ENCODE peak calls at places on chromosomes 4 and X, in seven cellular contexts. S is A549, E is HepG2, Q is cardiac muscle cell, T is lung, X is right atrium auricular region, L is HFF-Myc. M is an unnamed sample.

GRCh38 chr4:48578132-48578964 is 88.3 kb downstream of the ZAR1 start:
- DNase-seq in S (peak), E (peak), Q (peak), T (peak), X (peak), L (peak), M (peak)

GRCh38 chrX:12843668-12844279 is 23.1 kb upstream of the TLR7 start:
- DNase-seq in S (no peak), E (peak), Q (no peak), T (no peak), X (no peak), L (no peak), M (no peak)

GRCh38 chr4:68346461-68346860 is 3.4 kb downstream of the YTHDC1 start:
- DNase-seq in S (peak), E (peak), Q (no peak), T (no peak), X (no peak), L (no peak), M (peak)

GRCh38 chr4:94452476-94453300 is 946 bp downstream of the PDLIM5 start:
- DNase-seq in S (peak), E (peak), Q (peak), T (peak), X (peak), L (no peak), M (peak)

GRCh38 chr4:4386736-4387392 is at the start of gene NSG1:
- DNase-seq in S (peak), E (no peak), Q (peak), T (no peak), X (no peak), L (no peak), M (peak)

GRCh38 chr4:6391852-6392188 is 80.6 kb downstream of the PPP2R2C start:
- DNase-seq in S (peak), E (no peak), Q (no peak), T (no peak), X (no peak), L (no peak), M (peak)

GRCh38 chr4:42706086-42706485 is 49.2 kb upstream of the ATP8A1 start:
- DNase-seq in S (no peak), E (no peak), Q (no peak), T (no peak), X (no peak), L (no peak), M (no peak)

GRCh38 chr4:138053601-138054322 is 188.4 kb downstream of the SLC7A11 start:
- DNase-seq in S (peak), E (no peak), Q (peak), T (no peak), X (no peak), L (peak), M (peak)

GRCh38 chr4:139869810-139870209 is 204.2 kb downstream of the MGST2 start:
- DNase-seq in S (no peak), E (no peak), Q (no peak), T (no peak), X (no peak), L (no peak), M (no peak)

GRCh38 chrX:139049455-139049854 is 337.9 kb upstream of the FGF13 start:
- DNase-seq in S (no peak), E (no peak), Q (no peak), T (no peak), X (no peak), L (no peak), M (no peak)

GRCh38 chrX:134679226-134679625 is 21.0 kb upstream of the PLAC1 start:
- DNase-seq in S (no peak), E (no peak), Q (no peak), T (no peak), X (no peak), L (peak), M (no peak)

GRCh38 chrX:13076176-13076956 is 31.9 kb upstream of the FAM9C start:
- DNase-seq in S (no peak), E (no peak), Q (no peak), T (no peak), X (no peak), L (no peak), M (no peak)

GRCh38 chr4:71411976-71412375 is 73.2 kb downstream of the SLC4A4 start:
- DNase-seq in S (no peak), E (no peak), Q (peak), T (no peak), X (no peak), L (no peak), M (no peak)

GRCh38 chr4:148044889-148045352 is 313.0 kb downstream of the ARHGAP10 start:
- DNase-seq in S (peak), E (peak), Q (peak), T (no peak), X (no peak), L (no peak), M (no peak)

DNA sequence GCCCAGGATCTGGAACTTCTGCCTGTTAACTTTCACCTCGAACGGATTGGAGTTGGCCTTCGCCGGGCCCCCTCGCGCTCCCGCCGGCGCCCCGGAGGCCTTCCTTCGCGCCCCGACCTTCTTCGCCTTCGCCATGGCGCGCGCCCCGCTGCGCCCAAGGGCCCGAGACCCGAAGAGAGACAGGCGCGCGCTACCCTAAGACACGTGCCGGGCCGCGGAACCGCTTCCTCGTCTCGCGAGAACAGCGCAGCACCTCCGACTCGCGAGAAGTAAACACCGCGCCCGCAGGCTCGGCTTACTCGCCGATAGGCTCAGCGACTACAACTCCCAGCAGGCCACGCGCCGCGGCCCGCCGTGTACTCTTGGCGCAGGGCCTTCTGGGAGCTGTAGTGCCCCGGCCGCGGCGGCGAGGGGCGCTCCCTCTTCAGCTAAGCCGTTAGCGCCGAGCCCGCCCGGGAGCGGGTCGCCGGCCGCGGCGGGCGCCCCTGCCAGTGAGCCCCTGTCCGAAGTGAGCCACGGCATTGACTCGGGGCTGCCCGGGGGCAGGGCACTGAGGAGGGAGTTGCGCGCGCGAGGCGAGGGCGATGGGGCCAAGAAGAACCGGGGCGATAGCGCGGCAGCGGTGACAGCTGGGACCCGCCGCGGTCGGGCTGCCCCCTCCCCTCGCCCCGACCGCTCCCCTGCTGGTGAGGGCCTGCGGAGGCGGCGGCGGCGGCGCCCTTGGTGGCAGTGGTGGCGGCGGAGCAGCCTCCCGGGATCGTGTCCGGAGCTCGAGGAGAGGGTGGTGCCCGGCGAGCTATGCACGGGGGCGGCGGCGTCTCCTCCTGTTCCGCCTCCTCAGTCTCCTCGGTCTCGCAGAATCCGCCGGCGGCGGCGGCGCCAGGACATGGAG is at the start of the genes GRK4 and NOP14:
- DNase-seq in S (peak), E (peak), Q (peak), T (peak), X (peak), L (peak), M (peak)
- TF ChIP-seq CTCF in S (no peak), E (peak), Q (peak), T (peak), X (peak), L (peak), M (peak)

DNA sequence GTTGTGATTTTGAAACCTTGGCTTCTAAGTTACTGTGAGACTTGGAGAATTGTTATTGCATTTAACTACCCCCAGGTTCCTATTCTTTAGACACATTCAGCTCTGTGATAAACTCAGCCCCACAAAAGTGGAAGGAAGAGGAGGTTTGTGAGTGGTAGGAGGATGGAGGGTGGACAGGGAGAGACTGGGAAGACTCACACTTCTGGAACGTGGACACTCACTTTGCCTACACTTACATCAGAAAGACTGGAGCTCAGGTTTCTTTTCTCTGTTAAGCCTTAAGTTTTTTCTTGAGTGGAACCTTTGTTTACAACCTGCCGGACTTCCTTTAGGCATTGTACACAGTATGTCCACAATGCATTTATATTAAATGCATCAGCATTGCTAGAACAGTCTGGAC is 99.0 kb downstream of the AREG start:
- DNase-seq in S (peak), E (no peak), Q (peak), T (no peak), X (no peak), L (no peak), M (peak)
- H3K4me3 ChIP-seq in S (no peak), E (no peak), Q (no peak), T (no peak), X (no peak), L (no peak), M (peak)

DNA sequence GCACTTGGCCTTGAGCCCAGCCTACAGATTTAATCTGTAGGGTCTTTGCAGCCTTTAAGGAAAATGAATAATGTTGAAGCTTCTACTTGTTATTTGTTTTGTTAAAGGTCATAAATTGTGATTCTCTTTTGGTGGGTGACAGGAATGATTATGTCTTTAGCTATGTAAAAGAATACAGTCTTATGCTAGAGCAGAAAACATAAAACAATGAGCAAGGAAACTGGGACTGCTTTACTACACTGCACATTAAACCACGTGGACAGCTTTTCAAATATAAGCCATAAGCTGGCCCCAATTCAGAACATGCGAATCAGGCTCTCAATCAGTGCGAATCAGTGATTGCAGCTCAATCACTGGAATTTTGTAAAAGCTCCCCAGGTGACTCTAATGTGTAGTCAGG is 40.9 kb upstream of the TBC1D19 start:
- DNase-seq in S (no peak), E (no peak), Q (no peak), T (no peak), X (no peak), L (no peak), M (no peak)
- TF ChIP-seq CTCF in S (no peak), E (no peak), Q (no peak), T (no peak), X (no peak), L (no peak), M (no peak)

GRCh38 chrX:77070108-77070918 is 376.9 kb upstream of the FGF16 start:
- DNase-seq in S (no peak), E (no peak), Q (no peak), T (no peak), X (no peak), L (no peak), M (no peak)
- H3K4me3 ChIP-seq in S (no peak), E (no peak), Q (no peak), T (no peak), X (no peak), L (no peak), M (no peak)